ENCODE peak calls at places on chromosomes 16 and 17, in six cellular contexts. J is neural progenitor cell, C is BJ, I is tibial artery, U is transverse colon, P is right lobe of liver. R is an unnamed sample.

GRCh38 chr16:50708373-50709060 is 15.1 kb downstream of the NOD2 start:
- DNase-seq in J (no peak), C (no peak), I (no peak), U (no peak), P (no peak), R (no peak)

GRCh38 chr17:78329263-78330059 is 30.4 kb downstream of the SOCS3 start:
- DNase-seq in J (no peak), C (no peak), I (no peak), U (no peak), P (no peak), R (peak; percentile 57)

GRCh38 chr16:64351116-64351515 is 770.7 kb downstream of the CDH11 start:
- DNase-seq in J (no peak), C (no peak), I (no peak), U (no peak), P (no peak), R (no peak)

GRCh38 chr16:79434771-79435170 is 165.8 kb downstream of the MAF start:
- DNase-seq in J (no peak), C (no peak), I (no peak), U (no peak), P (no peak), R (no peak)

GRCh38 chr17:16879686-16880085 is 92.2 kb downstream of the TNFRSF13B start:
- DNase-seq in J (no peak), C (no peak), I (no peak), U (no peak), P (peak; percentile 30), R (no peak)

GRCh38 chr17:73003487-73003886 is 89.0 kb downstream of the SLC39A11 start:
- DNase-seq in J (no peak), C (no peak), I (no peak), U (no peak), P (no peak), R (peak; percentile 54)

GRCh38 chr17:50051082-50051576 is 4.8 kb upstream of the ITGA3 start:
- DNase-seq in J (no peak), C (no peak), I (no peak), U (no peak), P (no peak), R (peak; percentile 91)

GRCh38 chr16:9901-10665 is 43.3 kb downstream of the POLR3K start:
- DNase-seq in J (no peak), C (no peak), I (no peak), U (peak; percentile 26), P (peak; percentile 51), R (no peak)

GRCh38 chr16:84703671-84704070 is 3.9 kb downstream of the USP10 start:
- DNase-seq in J (peak; percentile 30), C (no peak), I (no peak), U (no peak), P (no peak), R (no peak)

GRCh38 chr16:31873556-31874353 is at the start of gene ZNF267:
- DNase-seq in J (peak; percentile 97), C (no peak), I (peak; percentile 98), U (peak; percentile 95), P (peak; percentile 95), R (peak; percentile 73)

GRCh38 chr16:15427648-15428239 is 6.6 kb upstream of the BMERB1 start:
- DNase-seq in J (peak; percentile 45), C (no peak), I (peak; percentile 79), U (peak; percentile 55), P (peak; percentile 66), R (peak; percentile 49)

GRCh38 chr17:44655983-44656700 is at the start of gene MEIOC:
- DNase-seq in J (peak; percentile 80), C (no peak), I (no peak), U (no peak), P (no peak), R (no peak)

GRCh38 chr16:48814994-48815393 is 205.0 kb upstream of the N4BP1 start:
- DNase-seq in J (no peak), C (no peak), I (no peak), U (no peak), P (no peak), R (no peak)

GRCh38 chr17:2102931-2103398 is 48.1 kb downstream of the HIC1 start:
- DNase-seq in J (no peak), C (no peak), I (no peak), U (no peak), P (no peak), R (peak; percentile 88)

GRCh38 chr17:58630883-58631522 is 60.8 kb downstream of the TEX14 start:
- DNase-seq in J (peak; percentile 70), C (no peak), I (peak; percentile 28), U (peak; percentile 68), P (peak; percentile 48), R (no peak)

GRCh38 chr16:48231675-48232214 is 12.4 kb upstream of the LONP2 start:
- DNase-seq in J (peak; percentile 58), C (no peak), I (no peak), U (peak; percentile 30), P (peak; percentile 59), R (no peak)

GRCh38 chr17:62794666-62794971 is 13.5 kb downstream of the MARCHF10 start:
- DNase-seq in J (no peak), C (no peak), I (no peak), U (no peak), P (no peak), R (no peak)

GRCh38 chr17:574061-574460 is 140.6 kb downstream of the VPS53 start:
- DNase-seq in J (no peak), C (no peak), I (no peak), U (no peak), P (no peak), R (no peak)

GRCh38 chr16:81514041-81514559 is 69.5 kb downstream of the CMIP start:
- DNase-seq in J (no peak), C (no peak), I (no peak), U (no peak), P (no peak), R (no peak)

GRCh38 chr16:84885024-84885910 is 65.5 kb downstream of the CRISPLD2 start:
- DNase-seq in J (peak; percentile 41), C (no peak), I (no peak), U (no peak), P (no peak), R (no peak)

GRCh38 chr16:1002399-1003161 is 21.0 kb downstream of the SOX8 start:
- DNase-seq in J (no peak), C (peak; percentile 15), I (no peak), U (peak; percentile 42), P (no peak), R (no peak)

GRCh38 chr16:89358030-89359005 is 132.0 kb downstream of the ANKRD11 start:
- DNase-seq in J (no peak), C (no peak), I (no peak), U (peak; percentile 50), P (no peak), R (no peak)
- H3K4me3 ChIP-seq in J (no peak overlapping the region), C (no peak overlapping the region), I (no peak overlapping the region), U (no peak overlapping the region), P (no peak overlapping the region), R (no peak overlapping the region)

GRCh38 chr16:2280461-2280860 is 12.5 kb upstream of the RNPS1 start:
- DNase-seq in J (no peak), C (no peak), I (no peak), U (no peak), P (no peak), R (no peak)

GRCh38 chr16:2277466-2278271 is 9.7 kb upstream of the RNPS1 start:
- DNase-seq in J (no peak), C (no peak), I (no peak), U (no peak), P (no peak), R (no peak)

GRCh38 chr16:2276501-2277195 is 8.7 kb upstream of the RNPS1 start:
- DNase-seq in J (no peak), C (no peak), I (no peak), U (no peak), P (no peak), R (no peak)

GRCh38 chr16:2278956-2279800 is 11.3 kb upstream of the RNPS1 start:
- DNase-seq in J (no peak), C (no peak), I (no peak), U (no peak), P (no peak), R (no peak)

GRCh38 chr16:2278272-2278608 is 10.3 kb upstream of the RNPS1 start:
- DNase-seq in J (no peak), C (no peak), I (no peak), U (no peak), P (no peak), R (no peak)
- TF ChIP-seq CTCF in J (peak; percentile 29), C (no peak), I (no peak), U (no peak), P (no peak), R (peak; percentile 5)

GRCh38 chr16:71426880-71427615 is 14.8 kb downstream of the TLE7 start:
- DNase-seq in J (no peak), C (no peak), I (no peak), U (no peak), P (no peak), R (no peak)

GRCh38 chr16:71426069-71426879 is 15.6 kb downstream of the TLE7 start:
- DNase-seq in J (peak; percentile 88), C (no peak), I (no peak), U (peak; percentile 23), P (no peak), R (peak; percentile 95)

GRCh38 chr16:71423865-71424264 is 18.0 kb downstream of the TLE7 start:
- DNase-seq in J (no peak), C (no peak), I (no peak), U (no peak), P (no peak), R (no peak)

GRCh38 chr16:71424626-71425025 is 17.2 kb downstream of the TLE7 start:
- DNase-seq in J (no peak), C (no peak), I (no peak), U (no peak), P (no peak), R (no peak)

DNA sequence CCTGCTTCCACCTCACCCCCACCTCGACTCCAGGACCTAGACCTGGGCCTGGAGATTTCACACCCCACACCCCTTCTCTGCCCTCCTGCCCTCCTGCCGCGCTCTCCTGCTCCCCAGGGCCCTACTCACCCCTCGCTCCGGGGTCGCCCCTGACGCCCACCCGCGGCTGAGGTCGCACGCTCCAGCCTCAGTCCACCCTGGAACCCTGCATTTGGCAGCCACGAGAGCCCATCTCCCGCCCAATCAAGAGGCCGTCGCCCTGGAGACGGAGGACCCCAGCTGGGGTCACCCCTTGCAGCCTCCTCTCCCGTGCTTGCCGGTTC is 16.1 kb downstream of the TLE7 start:
- DNase-seq in J (no peak), C (no peak), I (no peak), U (no peak), P (no peak), R (no peak)
- H3K27me3 ChIP-seq in J (peaks cover 52% of the 10 kb centered on the region), C (peaks cover 9% of the 10 kb centered on the region), I (no peaks in the 10 kb centered on the region), U (peaks cover 48% of the 10 kb centered on the region), P (no peaks in the 10 kb centered on the region), R (no peaks in the 10 kb centered on the region)

DNA sequence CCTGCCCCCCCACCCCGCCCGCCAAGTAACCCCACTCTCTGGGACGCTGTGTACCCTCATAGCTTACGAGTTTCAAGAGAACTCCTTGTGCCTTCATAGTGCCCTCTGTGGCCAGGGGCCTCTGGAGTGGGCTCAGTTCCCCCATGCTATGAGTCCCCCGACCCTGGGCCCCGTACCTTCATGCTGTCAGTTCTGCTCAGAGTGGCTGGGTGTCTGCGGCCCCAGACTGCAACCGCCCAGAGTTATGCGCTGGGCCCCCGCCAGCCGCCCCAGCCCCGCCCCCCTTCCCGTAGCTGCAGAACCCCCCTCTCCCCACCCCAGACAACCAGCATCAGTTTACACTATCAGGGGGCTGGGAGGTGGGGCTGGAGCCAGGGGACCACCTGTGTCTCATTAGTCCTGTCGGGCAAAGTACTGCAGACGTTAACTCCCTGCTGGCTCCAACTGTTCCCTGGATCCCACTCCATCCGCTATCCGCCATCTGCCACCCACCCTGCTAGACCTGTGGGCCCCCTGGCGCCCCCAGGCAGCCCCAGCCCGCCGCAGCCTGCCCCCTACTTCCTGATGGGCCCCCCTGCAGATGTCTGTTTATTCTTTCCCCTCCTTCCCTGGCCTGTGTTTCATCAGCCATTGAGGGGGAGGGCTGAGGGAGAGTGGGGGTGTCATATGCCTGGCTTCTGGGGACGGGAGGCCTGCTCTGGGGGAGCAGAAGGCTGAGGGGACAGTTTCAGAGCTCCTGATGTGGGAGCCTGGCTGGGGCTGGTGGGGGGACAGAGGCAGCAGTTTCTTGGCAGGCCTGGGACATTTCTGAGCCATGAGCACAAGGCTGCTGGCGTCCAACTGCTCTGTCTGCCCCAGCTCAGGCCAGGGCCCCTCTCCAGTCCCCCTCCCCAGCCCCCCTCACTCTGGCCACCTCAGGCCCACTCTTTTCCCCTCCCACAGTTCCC is at the start of gene MFAP4:
- DNase-seq in J (peak; percentile 80), C (peak; percentile 68), I (peak; percentile 79), U (peak; percentile 60), P (peak; percentile 46), R (no peak)
- H3K4me3 ChIP-seq in J (peak within 1 kb of the TSS; percentile 26), C (peak within 1 kb of the TSS; percentile 53), I (peak within 1 kb of the TSS; percentile 45), U (no peak within 1 kb of the TSS), P (no peak within 1 kb of the TSS), R (no peak within 1 kb of the TSS)

R was measured in bronchial epithelial cell.